ENCODE peak calls at places on chromosomes 4 and X, in ten cellular contexts. One of them, this sample, is unnamed.

GRCh38 chrX:77785400-77785745 is 643 bp downstream of the ATRX start:
- DNase-seq in frontal cortex: no peak
- DNase-seq in KBM-7: no peak
- DNase-seq in NCI-H2029: no peak
- DNase-seq in left ventricle myocardium superior: no peak
- DNase-seq in sciatic nerve: no peak
- DNase-seq in hypothalamus: no peak
- DNase-seq in ovary: no peak
- DNase-seq in stimulated activated CD4-positive, alpha-beta T cell treated with anti-CD3 and anti-CD28 coated beads, Interleukin-15, amount 100 ng/mL, for 1 hour: no peak
- DNase-seq in SJSA1: no peak
- DNase-seq in this sample: no peak

GRCh38 chr4:126898815-126899214 is 733.9 kb upstream of the INTU start:
- DNase-seq in NCI-H2029: no peak
- DNase-seq in left ventricle myocardium superior: no peak
- DNase-seq in frontal cortex: no peak
- DNase-seq in sciatic nerve: no peak
- DNase-seq in KBM-7: no peak
- DNase-seq in ovary: no peak
- DNase-seq in hypothalamus: no peak
- DNase-seq in stimulated activated CD4-positive, alpha-beta T cell treated with anti-CD3 and anti-CD28 coated beads, Interleukin-15, amount 100 ng/mL, for 1 hour: no peak
- DNase-seq in SJSA1: no peak
- DNase-seq in this sample: no peak

GRCh38 chrX:38717871-38718270 is 83.4 kb upstream of the MID1IP1 start:
- DNase-seq in SJSA1: no peak
- DNase-seq in KBM-7: peak
- DNase-seq in hypothalamus: no peak
- DNase-seq in ovary: no peak
- DNase-seq in frontal cortex: no peak
- DNase-seq in left ventricle myocardium superior: no peak
- DNase-seq in stimulated activated CD4-positive, alpha-beta T cell treated with anti-CD3 and anti-CD28 coated beads, Interleukin-15, amount 100 ng/mL, for 1 hour: no peak
- DNase-seq in NCI-H2029: no peak
- DNase-seq in sciatic nerve: no peak
- DNase-seq in this sample: no peak

GRCh38 chrX:150961631-150962030 is 21.5 kb upstream of the HMGB3 start:
- DNase-seq in frontal cortex: no peak
- DNase-seq in stimulated activated CD4-positive, alpha-beta T cell treated with anti-CD3 and anti-CD28 coated beads, Interleukin-15, amount 100 ng/mL, for 1 hour: no peak
- DNase-seq in hypothalamus: no peak
- DNase-seq in left ventricle myocardium superior: no peak
- DNase-seq in KBM-7: no peak
- DNase-seq in ovary: no peak
- DNase-seq in SJSA1: no peak
- DNase-seq in sciatic nerve: no peak
- DNase-seq in NCI-H2029: no peak
- DNase-seq in this sample: no peak

GRCh38 chr4:182770969-182771330 is 146.2 kb downstream of the DCTD start:
- DNase-seq in SJSA1: no peak
- DNase-seq in KBM-7: no peak
- DNase-seq in NCI-H2029: no peak
- DNase-seq in stimulated activated CD4-positive, alpha-beta T cell treated with anti-CD3 and anti-CD28 coated beads, Interleukin-15, amount 100 ng/mL, for 1 hour: no peak
- DNase-seq in ovary: no peak
- DNase-seq in frontal cortex: no peak
- DNase-seq in sciatic nerve: no peak
- DNase-seq in left ventricle myocardium superior: no peak
- DNase-seq in hypothalamus: no peak
- DNase-seq in this sample: no peak

GRCh38 chr4:27217261-27217769 is 356.7 kb downstream of the STIM2 start:
- DNase-seq in SJSA1: no peak
- DNase-seq in ovary: no peak
- DNase-seq in stimulated activated CD4-positive, alpha-beta T cell treated with anti-CD3 and anti-CD28 coated beads, Interleukin-15, amount 100 ng/mL, for 1 hour: no peak
- DNase-seq in KBM-7: no peak
- DNase-seq in hypothalamus: no peak
- DNase-seq in sciatic nerve: no peak
- DNase-seq in NCI-H2029: no peak
- DNase-seq in frontal cortex: no peak
- DNase-seq in left ventricle myocardium superior: no peak
- DNase-seq in this sample: no peak

GRCh38 chrX:109987884-109988283 is 15.0 kb upstream of the TMEM164 start:
- DNase-seq in KBM-7: no peak
- DNase-seq in SJSA1: no peak
- DNase-seq in hypothalamus: no peak
- DNase-seq in left ventricle myocardium superior: no peak
- DNase-seq in sciatic nerve: no peak
- DNase-seq in stimulated activated CD4-positive, alpha-beta T cell treated with anti-CD3 and anti-CD28 coated beads, Interleukin-15, amount 100 ng/mL, for 1 hour: no peak
- DNase-seq in NCI-H2029: no peak
- DNase-seq in frontal cortex: no peak
- DNase-seq in ovary: no peak
- DNase-seq in this sample: no peak

GRCh38 chr4:9762823-9763475 is 18.5 kb upstream of the DRD5 start:
- DNase-seq in ovary: peak
- DNase-seq in frontal cortex: peak
- DNase-seq in SJSA1: peak
- DNase-seq in KBM-7: peak
- DNase-seq in left ventricle myocardium superior: no peak
- DNase-seq in stimulated activated CD4-positive, alpha-beta T cell treated with anti-CD3 and anti-CD28 coated beads, Interleukin-15, amount 100 ng/mL, for 1 hour: no peak
- DNase-seq in hypothalamus: peak
- DNase-seq in sciatic nerve: peak
- DNase-seq in NCI-H2029: peak
- DNase-seq in this sample: no peak

GRCh38 chrX:116317409-116317808 is 119.0 kb upstream of the SLC6A14 start:
- DNase-seq in frontal cortex: no peak
- DNase-seq in NCI-H2029: no peak
- DNase-seq in stimulated activated CD4-positive, alpha-beta T cell treated with anti-CD3 and anti-CD28 coated beads, Interleukin-15, amount 100 ng/mL, for 1 hour: no peak
- DNase-seq in hypothalamus: peak
- DNase-seq in ovary: no peak
- DNase-seq in sciatic nerve: no peak
- DNase-seq in SJSA1: peak
- DNase-seq in KBM-7: no peak
- DNase-seq in left ventricle myocardium superior: peak
- DNase-seq in this sample: no peak

GRCh38 chr4:170089274-170089742 is 448 bp downstream of the AADAT start:
- DNase-seq in hypothalamus: peak
- DNase-seq in frontal cortex: peak
- DNase-seq in left ventricle myocardium superior: peak
- DNase-seq in sciatic nerve: no peak
- DNase-seq in NCI-H2029: no peak
- DNase-seq in SJSA1: peak
- DNase-seq in stimulated activated CD4-positive, alpha-beta T cell treated with anti-CD3 and anti-CD28 coated beads, Interleukin-15, amount 100 ng/mL, for 1 hour: no peak
- DNase-seq in KBM-7: peak
- DNase-seq in ovary: peak
- DNase-seq in this sample: no peak

GRCh38 chr4:186104895-186105720 is 604 bp downstream of the FAM149A start:
- DNase-seq in SJSA1: no peak
- DNase-seq in left ventricle myocardium superior: peak
- DNase-seq in sciatic nerve: peak
- DNase-seq in stimulated activated CD4-positive, alpha-beta T cell treated with anti-CD3 and anti-CD28 coated beads, Interleukin-15, amount 100 ng/mL, for 1 hour: no peak
- DNase-seq in KBM-7: no peak
- DNase-seq in NCI-H2029: no peak
- DNase-seq in frontal cortex: no peak
- DNase-seq in ovary: peak
- DNase-seq in hypothalamus: no peak
- DNase-seq in this sample: no peak

GRCh38 chr4:37381040-37381668 is 136.6 kb downstream of the NWD2 start:
- DNase-seq in left ventricle myocardium superior: no peak
- DNase-seq in sciatic nerve: no peak
- DNase-seq in frontal cortex: no peak
- DNase-seq in hypothalamus: no peak
- DNase-seq in SJSA1: no peak
- DNase-seq in ovary: no peak
- DNase-seq in NCI-H2029: no peak
- DNase-seq in KBM-7: no peak
- DNase-seq in stimulated activated CD4-positive, alpha-beta T cell treated with anti-CD3 and anti-CD28 coated beads, Interleukin-15, amount 100 ng/mL, for 1 hour: no peak
- DNase-seq in this sample: no peak